ENCODE peak calls at places on chromosomes 13 and 19, in six cellular contexts. W, D, F, B, R and Y are unnamed samples.

GRCh38 chr19:13057147-13057572 is 45.5 kb downstream of the LYL1 start:
- DNase-seq in W (no peak), D (no peak), F (no peak), B (no peak), R (peak; percentile 37), Y (no peak)

GRCh38 chr13:48585456-48585840 is 52.6 kb upstream of the RCBTB2 start:
- DNase-seq in W (no peak), D (no peak), F (no peak), B (no peak), R (peak; percentile 43), Y (peak; percentile 12)

GRCh38 chr13:70849267-70849666 is 741.0 kb upstream of the KLHL1 start:
- DNase-seq in W (no peak), D (no peak), F (no peak), B (no peak), R (no peak), Y (no peak)

GRCh38 chr13:100491164-100491847 is 97.3 kb downstream of the GGACT start:
- DNase-seq in W (no peak), D (no peak), F (no peak), B (no peak), R (no peak), Y (no peak)

GRCh38 chr19:13060233-13060963 is 42.3 kb downstream of the LYL1 start:
- DNase-seq in W (no peak), D (no peak), F (no peak), B (peak; percentile 75), R (peak; percentile 90), Y (no peak)

GRCh38 chr19:51546650-51547396 is 15.4 kb upstream of the SIGLEC6 start:
- DNase-seq in W (no peak), D (no peak), F (peak; percentile 79), B (no peak), R (no peak), Y (no peak)

GRCh38 chr19:2244486-2244885 is 4.6 kb upstream of the AMH start:
- DNase-seq in W (no peak), D (no peak), F (no peak), B (peak; percentile 24), R (no peak), Y (no peak)

GRCh38 chr13:23140492-23140891 is 40.3 kb upstream of the SGCG start:
- DNase-seq in W (no peak), D (no peak), F (no peak), B (no peak), R (no peak), Y (no peak)

GRCh38 chr13:50123002-50123401 is 107.8 kb downstream of the KCNRG start:
- DNase-seq in W (no peak), D (no peak), F (no peak), B (no peak), R (peak; percentile 41), Y (no peak)

GRCh38 chr13:96551540-96551939 is 442.7 kb downstream of the OXGR1 start:
- DNase-seq in W (no peak), D (no peak), F (no peak), B (no peak), R (no peak), Y (no peak)

GRCh38 chr13:80161896-80162295 is 179.0 kb downstream of the SPRY2 start:
- DNase-seq in W (no peak), D (no peak), F (no peak), B (no peak), R (no peak), Y (no peak)

GRCh38 chr19:2561895-2562294 is 86.0 kb downstream of the GADD45B start:
- DNase-seq in W (no peak), D (peak; percentile 92), F (no peak), B (no peak), R (no peak), Y (no peak)

GRCh38 chr13:34914416-34914815 is 27.7 kb upstream of the NBEA start:
- DNase-seq in W (peak; percentile 65), D (no peak), F (no peak), B (no peak), R (no peak), Y (no peak)

GRCh38 chr19:18156841-18157464 is 4.0 kb downstream of the PIK3R2 start:
- DNase-seq in W (no peak), D (no peak), F (peak; percentile 96), B (peak; percentile 97), R (peak; percentile 63), Y (peak; percentile 48)

GRCh38 chr19:14519245-14519859 is 1.2 kb upstream of the DNAJB1 start:
- DNase-seq in W (no peak), D (no peak), F (no peak), B (no peak), R (no peak), Y (no peak)

GRCh38 chr19:31279436-31279765 is 69.8 kb downstream of the TSHZ3 start:
- DNase-seq in W (no peak), D (no peak), F (no peak), B (no peak), R (no peak), Y (no peak)

GRCh38 chr19:41427647-41428480 is 690 bp upstream of the B3GNT8 start:
- DNase-seq in W (no peak), D (no peak), F (peak; percentile 61), B (peak; percentile 56), R (no peak), Y (no peak)

GRCh38 chr19:19599190-19599535 is 19.3 kb downstream of the PBX4 start:
- DNase-seq in W (no peak), D (no peak), F (no peak), B (no peak), R (no peak), Y (no peak)

GRCh38 chr19:32743021-32743420 is 23.5 kb downstream of the TDRD12 start:
- DNase-seq in W (no peak), D (no peak), F (no peak), B (no peak), R (no peak), Y (no peak)

GRCh38 chr19:45331411-45331810 is 8.7 kb upstream of the CKM start:
- DNase-seq in W (no peak), D (no peak), F (no peak), B (no peak), R (peak; percentile 22), Y (no peak)

GRCh38 chr13:101942038-101942437 is 459.8 kb downstream of the FGF14 start:
- DNase-seq in W (no peak), D (no peak), F (no peak), B (peak; percentile 34), R (peak; percentile 7), Y (no peak)

GRCh38 chr19:7934766-7935165 is 8.7 kb downstream of the TIMM44 start:
- DNase-seq in W (no peak), D (no peak), F (no peak), B (no peak), R (no peak), Y (no peak)

GRCh38 chr13:80337011-80337688 is 3.8 kb downstream of the SPRY2 start:
- DNase-seq in W (no peak), D (no peak), F (no peak), B (peak; percentile 31), R (no peak), Y (no peak)

GRCh38 chr13:77449265-77449664 is 86.2 kb upstream of the SCEL start:
- DNase-seq in W (no peak), D (no peak), F (no peak), B (no peak), R (no peak), Y (no peak)

DNA sequence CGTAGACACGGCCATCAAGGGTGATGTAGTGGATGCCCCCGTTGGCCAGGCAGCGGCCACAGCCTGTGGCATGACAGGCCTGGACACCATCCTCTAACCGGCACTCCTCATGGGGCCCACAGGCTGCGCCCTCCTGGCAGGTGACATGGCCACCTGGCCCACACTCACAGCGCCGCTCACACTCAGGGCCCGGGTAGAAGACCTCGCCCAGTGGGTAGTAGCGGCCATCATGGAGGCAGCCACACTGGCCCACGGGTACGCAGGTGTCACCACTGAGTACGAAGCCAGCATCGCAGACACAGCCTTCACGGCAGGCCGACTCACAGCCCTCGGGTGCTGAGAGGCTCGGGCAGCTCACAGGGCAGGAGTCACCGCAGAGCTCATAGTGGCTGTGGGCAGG is 27.2 kb upstream of the FBL start:
- DNase-seq in W (no peak), D (no peak), F (no peak), B (no peak), R (no peak), Y (no peak)
- TF ChIP-seq RAD21 in W (no peak), D (no peak), F (no peak), B (no peak), R (no peak), Y (no peak)

GRCh38 chr19:10026744-10027143 is 13.5 kb downstream of the RDH8 start:
- DNase-seq in W (no peak), D (no peak), F (no peak), B (no peak), R (no peak), Y (no peak)

GRCh38 chr19:10021446-10021845 is 8.2 kb downstream of the RDH8 start:
- DNase-seq in W (no peak), D (no peak), F (no peak), B (no peak), R (no peak), Y (no peak)

GRCh38 chr19:10021863-10022262 is 8.6 kb downstream of the RDH8 start:
- DNase-seq in W (no peak), D (no peak), F (no peak), B (no peak), R (no peak), Y (no peak)

DNA sequence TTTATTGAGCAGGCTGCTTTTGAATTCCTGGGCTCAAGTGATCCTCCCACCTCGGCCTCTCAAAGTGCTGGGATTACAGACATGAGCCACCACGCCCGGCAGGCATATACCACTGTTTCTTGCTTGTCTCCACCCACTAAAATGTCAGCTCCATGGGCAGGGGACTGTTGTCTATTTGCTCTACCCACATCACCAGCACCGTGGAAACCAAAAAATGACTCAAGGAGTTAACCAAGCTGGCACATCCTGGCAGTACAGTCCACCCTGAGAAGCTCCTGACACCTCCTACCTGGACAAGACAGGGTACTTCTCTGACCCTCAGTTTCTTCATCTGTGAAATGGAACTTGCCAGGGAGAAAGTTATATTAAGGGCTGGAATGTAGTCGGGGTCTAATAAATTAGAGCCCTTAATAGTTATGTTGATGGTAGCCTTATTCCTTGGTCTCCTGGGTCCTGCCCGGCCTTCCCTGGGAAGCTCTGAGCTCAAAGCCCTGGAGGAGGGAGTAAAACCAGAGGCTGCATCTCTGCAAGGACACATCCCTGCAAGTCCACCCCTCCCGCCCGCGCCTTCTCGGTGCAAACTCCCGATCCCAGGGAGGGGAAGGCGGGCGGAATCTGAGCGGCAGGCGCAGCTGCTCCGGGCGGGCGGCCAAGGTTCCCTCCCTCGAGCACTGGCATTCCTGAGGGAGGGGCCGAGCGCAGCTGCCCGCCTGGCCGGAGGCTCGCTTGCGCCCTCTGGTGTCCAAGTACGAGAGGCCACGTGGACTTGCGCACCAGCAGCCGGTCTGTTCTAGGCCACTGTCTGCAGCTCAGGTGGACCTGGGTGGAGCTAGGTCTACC is 14.1 kb downstream of the RDH8 start:
- DNase-seq in W (peak; percentile 94), D (peak; percentile 28), F (peak; percentile 95), B (peak; percentile 96), R (peak; percentile 82), Y (peak; percentile 90)
- TF ChIP-seq POLR2AphosphoS5 in W (no peak), D (no peak), F (no peak), B (no peak), R (no peak), Y (peak; percentile 34)

DNA sequence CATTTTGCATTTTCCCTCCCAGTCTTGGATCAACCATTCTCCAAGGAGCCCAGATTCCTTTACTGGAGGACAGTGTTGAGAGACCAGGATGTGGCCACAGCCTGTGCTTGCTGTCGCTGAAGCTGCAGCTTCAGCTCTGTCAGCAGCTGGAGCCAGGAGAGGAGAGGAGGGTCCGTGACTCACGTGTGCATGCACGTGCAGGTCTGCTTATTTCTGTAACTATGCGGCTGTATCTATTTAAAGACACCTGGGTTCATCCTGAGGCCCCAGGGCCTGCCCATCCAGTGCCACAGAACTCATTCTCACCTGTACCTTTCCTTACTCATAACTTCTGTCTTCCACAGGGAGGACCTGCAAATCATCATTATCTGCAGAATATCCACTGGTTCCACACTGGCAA is 8.2 kb upstream of the LAMP1 start:
- DNase-seq in W (no peak), D (no peak), F (no peak), B (no peak), R (no peak), Y (no peak)
- H3K4me2 ChIP-seq in W (no peak overlapping the region), D (no peak overlapping the region), F (no peak overlapping the region), B (no peak overlapping the region), R (no peak overlapping the region), Y (no peak overlapping the region)

GRCh38 chr13:106373304-106373988 is 162.0 kb downstream of the EFNB2 start:
- DNase-seq in W (no peak), D (no peak), F (no peak), B (no peak), R (no peak), Y (no peak)
- TF ChIP-seq RAD21 in W (no peak), D (no peak), F (no peak), B (no peak), R (no peak), Y (no peak)